ENCODE peak calls at places on chromosomes 6 and 20, in five cellular contexts. Y is mesothelial cell of epicardium; U is stimulated activated naive B cell treated with anti-CD40 and anti-IgM and Interleukin-4, amounts not matched to agents 10 μg/mL and 1 μg/mL and 100 μg/mL, for 72 hours; L is astrocyte of the cerebellum; X is mesenteric fat pad. F is an unnamed sample.

GRCh38 chr6:116667620-116668019 is 946 bp downstream of the ZUP1 start:
- DNase-seq in U (peak; percentile 33), Y (no peak), X (no peak), L (no peak), F (no peak)

GRCh38 chr6:26538572-26538902 is 371 bp downstream of the HMGN4 start:
- DNase-seq in L (no peak), X (no peak), Y (no peak), U (no peak), F (no peak)

GRCh38 chr6:131954775-131955107 is 3.6 kb upstream of the CCN2 start:
- DNase-seq in L (peak; percentile 99), U (no peak), Y (peak; percentile 69), X (no peak), F (no peak)

GRCh38 chr20:19947611-19948264 is 69.4 kb upstream of the NAA20 start:
- DNase-seq in X (no peak), L (no peak), Y (no peak), U (peak; percentile 51), F (no peak)

GRCh38 chr6:14881399-14881798 is 364.5 kb upstream of the JARID2 start:
- DNase-seq in Y (no peak), L (peak; percentile 48), U (no peak), X (no peak), F (no peak)

GRCh38 chr6:165662041-165662491 is 975 bp downstream of the PDE10A start:
- DNase-seq in X (no peak), Y (peak; percentile 56), L (no peak), U (no peak), F (no peak)

GRCh38 chr20:56342783-56343182 is 16.0 kb upstream of the FAM210B start:
- DNase-seq in U (no peak), Y (no peak), X (no peak), L (no peak), F (no peak)

GRCh38 chr6:90493332-90493731 is 93.5 kb downstream of the MAP3K7 start:
- DNase-seq in L (no peak), U (no peak), X (no peak), Y (no peak), F (no peak)

GRCh38 chr6:133092771-133093170 is 148.4 kb upstream of the EYA4 start:
- DNase-seq in U (no peak), Y (no peak), X (no peak), L (no peak), F (no peak)

GRCh38 chr6:162404926-162405325 is 322.6 kb downstream of the PRKN start:
- DNase-seq in Y (no peak), L (no peak), X (no peak), U (no peak), F (no peak)

GRCh38 chr6:11992086-11992485 is 20.0 kb upstream of the HIVEP1 start:
- DNase-seq in Y (no peak), L (no peak), X (no peak), U (no peak), F (no peak)

GRCh38 chr6:20211037-20211940 is 980 bp downstream of the MBOAT1 start:
- DNase-seq in Y (no peak), L (no peak), U (no peak), X (no peak), F (no peak)

GRCh38 chr6:78523622-78524021 is 343.7 kb upstream of the IRAK1BP1 start:
- DNase-seq in L (no peak), Y (no peak), X (no peak), U (no peak), F (no peak)

GRCh38 chr6:142569676-142570075 is 267.9 kb downstream of the ADGRG6 start:
- DNase-seq in L (no peak), Y (no peak), U (no peak), X (no peak), F (no peak)

GRCh38 chr6:157123245-157123644 is 200.1 kb downstream of the TMEM242 start:
- DNase-seq in Y (no peak), U (no peak), X (no peak), L (no peak), F (no peak)

GRCh38 chr6:82775361-82775760 is 290.3 kb downstream of the UBE3D start:
- DNase-seq in Y (no peak), L (no peak), X (no peak), U (no peak), F (no peak)

F was measured in vagina.